ENCODE peak calls at places on chromosome 10, in eight cellular contexts. E is RWPE2, D is A549, L is GM23338, U is PC-3, T is IMR-90, Q is heart left ventricle, W is hepatocyte. C is an unnamed sample.
A peak's percentile ranks its signal among the peaks of the same experiment; 100 is the strongest.

GRCh38 chr10:89165923-89166322 is 41.2 kb downstream of the CH25H start:
- DNase-seq in E (no peak), D (no peak), L (no peak), U (peak; percentile 43), T (peak; percentile 83), Q (no peak), W (no peak), C (no peak)

GRCh38 chr10:103765981-103766380 is 89.4 kb downstream of the SH3PXD2A start:
- DNase-seq in E (no peak), D (no peak), L (no peak), U (peak; percentile 10), T (peak; percentile 12), Q (peak; percentile 68), W (no peak), C (no peak)

GRCh38 chr10:43336641-43337318 is 34.7 kb upstream of the FXYD4 start:
- DNase-seq in E (no peak), D (peak; percentile 76), L (no peak), U (no peak), T (no peak), Q (no peak), W (peak; percentile 52), C (no peak)

GRCh38 chr10:81182296-81182695 is 644.6 kb downstream of the SH2D4B start:
- DNase-seq in E (no peak), D (no peak), L (no peak), U (no peak), T (no peak), Q (no peak), W (no peak), C (no peak)

GRCh38 chr10:104104926-104105325 is 17.0 kb upstream of the SFR1 start:
- DNase-seq in E (no peak), D (no peak), L (no peak), U (peak; percentile 81), T (peak; percentile 44), Q (no peak), W (no peak), C (no peak)

GRCh38 chr10:11684717-11685645 is 57.2 kb upstream of the ECHDC3 start:
- DNase-seq in E (peak; percentile 63), D (peak; percentile 89), L (no peak), U (peak; percentile 86), T (peak; percentile 86), Q (peak; percentile 67), W (peak; percentile 78), C (peak; percentile 74)

GRCh38 chr10:49700997-49701396 is 21.5 kb downstream of the C10orf53 start:
- DNase-seq in E (no peak), D (no peak), L (peak; percentile 80), U (peak; percentile 72), T (no peak), Q (no peak), W (no peak), C (no peak)

GRCh38 chr10:103859161-103860141 is 4.1 kb upstream of the SH3PXD2A start:
- DNase-seq in E (no peak), D (peak; percentile 69), L (peak; percentile 79), U (peak; percentile 75), T (peak; percentile 74), Q (peak; percentile 47), W (peak; percentile 75), C (peak; percentile 73)

GRCh38 chr10:133282846-133283390 is 6.2 kb upstream of the ADAM8 start:
- DNase-seq in E (no peak), D (no peak), L (no peak), U (no peak), T (no peak), Q (no peak), W (no peak), C (no peak)

GRCh38 chr10:52043811-52044210 is 270.3 kb upstream of the DKK1 start:
- DNase-seq in E (no peak), D (no peak), L (peak; percentile 41), U (no peak), T (no peak), Q (no peak), W (no peak), C (no peak)

GRCh38 chr10:28060031-28060607 is 61.2 kb upstream of the ODAD2 start:
- DNase-seq in E (no peak), D (no peak), L (no peak), U (no peak), T (peak; percentile 15), Q (no peak), W (no peak), C (no peak)

GRCh38 chr10:108037061-108037460 is 872.6 kb upstream of the SORCS1 start:
- DNase-seq in E (no peak), D (no peak), L (no peak), U (no peak), T (no peak), Q (no peak), W (no peak), C (no peak)

GRCh38 chr10:84267503-84268126 is 22.8 kb downstream of the RGR start:
- DNase-seq in E (no peak), D (peak; percentile 26), L (peak; percentile 86), U (peak; percentile 59), T (peak; percentile 67), Q (no peak), W (peak; percentile 58), C (no peak)

DNA sequence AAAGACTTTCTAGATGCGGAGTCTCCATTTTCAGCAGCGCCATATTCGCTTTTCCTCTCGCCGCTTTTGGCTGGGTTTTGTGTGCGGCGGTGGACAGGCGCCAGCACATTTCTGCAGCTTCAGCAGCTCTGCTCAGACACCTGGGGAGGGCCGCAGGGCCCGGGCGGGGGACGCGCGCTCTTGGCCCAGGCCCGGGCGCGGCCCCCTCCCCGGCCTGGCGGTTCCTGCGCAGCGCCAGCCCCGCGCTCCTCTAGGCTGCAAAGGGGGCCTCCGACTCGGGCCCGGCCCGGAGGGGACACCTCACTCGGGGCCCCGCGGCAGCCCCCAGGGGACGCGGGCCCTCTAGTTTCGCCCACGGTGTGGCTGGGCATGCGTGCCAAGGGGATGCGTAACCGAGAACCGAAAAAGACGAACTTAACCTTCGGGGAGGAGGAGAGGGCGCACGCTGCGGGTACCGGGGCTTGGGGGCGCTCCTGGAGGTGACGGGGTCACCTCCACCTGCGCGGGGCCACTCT is 34.5 kb upstream of the EBLN1 start:
- DNase-seq in E (no peak), D (no peak), L (no peak), U (no peak), T (no peak), Q (peak; percentile 70), W (peak; percentile 53), C (peak; percentile 72)
- H3K4me1 ChIP-seq in E (peaks cover 9% of the 10 kb centered on the region), D (peaks cover 23% of the 10 kb centered on the region), L (peaks cover 9% of the 10 kb centered on the region), U (peaks cover 25% of the 10 kb centered on the region), T (no peaks in the 10 kb centered on the region), Q (peaks cover 17% of the 10 kb centered on the region), W (no peaks in the 10 kb centered on the region), C (no peaks in the 10 kb centered on the region)

GRCh38 chr10:110211455-110211843 is 4.0 kb downstream of the MXI1 start:
- DNase-seq in E (no peak), D (no peak), L (no peak), U (no peak), T (no peak), Q (no peak), W (no peak), C (no peak)

GRCh38 chr10:110209926-110210662 is 2.7 kb downstream of the MXI1 start:
- DNase-seq in E (no peak), D (peak; percentile 29), L (peak; percentile 62), U (peak; percentile 30), T (peak; percentile 29), Q (peak; percentile 81), W (peak; percentile 74), C (peak; percentile 62)

GRCh38 chr10:110209399-110209925 is 2.1 kb downstream of the MXI1 start:
- DNase-seq in E (peak; percentile 73), D (peak; percentile 52), L (peak; percentile 66), U (peak; percentile 54), T (peak; percentile 65), Q (peak; percentile 71), W (peak; percentile 77), C (peak; percentile 60)

GRCh38 chr10:110212119-110213006 is 5.0 kb downstream of the MXI1 start:
- DNase-seq in E (no peak), D (no peak), L (no peak), U (no peak), T (no peak), Q (peak; percentile 46), W (peak; percentile 22), C (no peak)

GRCh38 chr10:110210663-110211454 is 3.5 kb downstream of the MXI1 start:
- DNase-seq in E (peak; percentile 90), D (peak; percentile 100), L (peak; percentile 99), U (peak; percentile 95), T (peak; percentile 98), Q (peak; percentile 97), W (peak; percentile 98), C (peak; percentile 97)
- H3K4me1 ChIP-seq in E (no peaks in the 10 kb centered on the region), D (peaks cover 20% of the 10 kb centered on the region), L (peaks cover 23% of the 10 kb centered on the region), U (no peaks in the 10 kb centered on the region), T (peaks cover 10% of the 10 kb centered on the region), Q (peaks cover 39% of the 10 kb centered on the region), W (peaks cover 16% of the 10 kb centered on the region), C (no peaks in the 10 kb centered on the region)

DNA sequence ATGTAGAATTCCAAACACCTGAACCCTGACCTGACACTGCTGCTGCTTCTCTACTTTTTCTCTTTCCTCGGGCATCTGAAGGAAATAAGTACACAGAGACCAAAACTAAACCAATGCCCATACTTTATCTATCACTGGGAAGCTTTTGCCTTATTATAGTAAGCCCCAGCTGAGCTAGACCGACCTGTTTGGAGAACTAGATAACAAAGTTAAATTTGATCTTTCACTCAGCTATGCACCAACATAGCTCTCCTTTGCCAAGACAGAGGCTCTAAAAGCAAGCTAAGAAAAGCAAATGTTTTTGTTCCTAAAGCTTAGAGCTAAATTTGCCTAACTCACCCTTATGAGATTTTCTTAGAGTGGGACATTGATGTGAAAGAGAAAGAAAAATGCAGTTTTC is 39.1 kb downstream of the NHLRC2 start:
- DNase-seq in E (no peak), D (no peak), L (no peak), U (no peak), T (no peak), Q (no peak), W (no peak), C (no peak)
- H3K4me1 ChIP-seq in E (peaks cover 12% of the 10 kb centered on the region), D (peaks cover 14% of the 10 kb centered on the region), L (no peaks in the 10 kb centered on the region), U (peaks cover 13% of the 10 kb centered on the region), T (peaks cover 2% of the 10 kb centered on the region), Q (peaks cover 30% of the 10 kb centered on the region), W (no peaks in the 10 kb centered on the region), C (no peaks in the 10 kb centered on the region)

GRCh38 chr10:102287991-102288390 is 42.7 kb downstream of the GBF1 start:
- DNase-seq in E (no peak), D (no peak), L (no peak), U (no peak), T (no peak), Q (no peak), W (no peak), C (no peak)
- H3K4me1 ChIP-seq in E (peaks cover 10% of the 10 kb centered on the region), D (no peaks in the 10 kb centered on the region), L (no peaks in the 10 kb centered on the region), U (no peaks in the 10 kb centered on the region), T (no peaks in the 10 kb centered on the region), Q (peaks cover 58% of the 10 kb centered on the region), W (no peaks in the 10 kb centered on the region), C (peaks cover 4% of the 10 kb centered on the region)

DNA sequence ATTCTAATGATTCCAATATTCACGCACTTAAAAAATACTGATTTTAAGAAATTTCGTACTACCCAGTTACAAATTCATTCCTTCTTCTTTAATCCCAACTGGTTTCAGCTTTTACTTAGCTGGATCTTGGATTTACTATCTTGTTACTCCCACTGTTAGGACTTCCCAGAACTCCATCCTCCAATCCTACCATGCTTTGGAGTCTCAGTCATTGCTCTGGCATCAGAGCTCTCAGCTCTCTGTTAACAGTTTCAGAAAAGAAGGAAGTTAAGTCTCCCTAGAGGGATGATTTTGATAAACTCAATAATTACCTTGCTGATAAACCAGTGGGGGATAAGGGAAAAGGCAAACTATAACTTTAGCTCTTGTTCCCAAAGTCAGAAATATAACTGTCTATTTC is 9.5 kb downstream of the PPA1 start:
- DNase-seq in E (no peak), D (no peak), L (no peak), U (no peak), T (peak; percentile 47), Q (no peak), W (no peak), C (no peak)
- H3K4me1 ChIP-seq in E (peaks cover 30% of the 10 kb centered on the region), D (peaks cover 28% of the 10 kb centered on the region), L (no peaks in the 10 kb centered on the region), U (peaks cover 42% of the 10 kb centered on the region), T (peaks cover 1% of the 10 kb centered on the region), Q (peaks cover 19% of the 10 kb centered on the region), W (no peaks in the 10 kb centered on the region), C (no peaks in the 10 kb centered on the region)

C was measured in uterus.